ENCODE peak calls at places on chromosomes 4 and X, in six cellular contexts. R, A, G, D, Q and X are unnamed samples.

GRCh38 chr4:69060651-69061308 is 35.5 kb upstream of the UGT2B7 start:
- DNase-seq in Q (peak), R (no peak), D (no peak), A (peak), G (no peak), X (no peak)

GRCh38 chrX:22746081-22746480 is 253.7 kb upstream of the DDX53 start:
- DNase-seq in R (no peak), A (no peak), G (no peak), D (no peak), Q (no peak), X (no peak)

GRCh38 chrX:96372313-96373046 is 312.2 kb upstream of the DIAPH2 start:
- DNase-seq in D (no peak), G (no peak), Q (peak), R (peak), A (peak), X (no peak)

GRCh38 chrX:53682885-53683555 is 3.5 kb downstream of the HUWE1 start:
- DNase-seq in G (no peak), A (peak), Q (peak), D (no peak), R (peak), X (peak)

GRCh38 chrX:153794897-153795816 is 689 bp downstream of the SSR4 start:
- DNase-seq in G (no peak), A (no peak), Q (peak), D (no peak), R (no peak), X (no peak)

GRCh38 chrX:1401611-1402430 is 9.9 kb upstream of the SLC25A6 start:
- DNase-seq in Q (no peak), G (no peak), R (no peak), D (no peak), A (no peak), X (no peak)

GRCh38 chrX:72003811-72004750 is 93.4 kb downstream of the NHSL2 start:
- DNase-seq in A (peak), R (no peak), G (peak), D (no peak), Q (no peak), X (peak)

GRCh38 chr4:80184791-80185756 is 12.2 kb upstream of the PRDM8 start:
- DNase-seq in R (no peak), D (no peak), G (no peak), Q (no peak), A (peak), X (peak)

GRCh38 chrX:71143508-71143907 is 1.1 kb upstream of the NLGN3 start:
- DNase-seq in D (no peak), G (no peak), A (no peak), R (no peak), Q (no peak), X (no peak)

GRCh38 chrX:97238632-97239031 is 354.9 kb downstream of the RPA4 start:
- DNase-seq in D (no peak), G (no peak), A (peak), R (no peak), Q (no peak), X (no peak)

GRCh38 chr4:115113382-115114106 is at the start of gene NDST4:
- DNase-seq in R (no peak), A (no peak), Q (no peak), D (no peak), G (no peak), X (no peak)

GRCh38 chrX:95754411-95754810 is 930.2 kb upstream of the DIAPH2 start:
- DNase-seq in A (no peak), R (no peak), G (no peak), Q (no peak), D (no peak), X (no peak)

GRCh38 chr4:142959156-142959555 is 113.1 kb upstream of the INPP4B start:
- DNase-seq in A (peak), R (no peak), Q (no peak), G (no peak), D (no peak), X (no peak)

GRCh38 chr4:113837397-113837796 is 75.9 kb upstream of the CAMK2D start:
- DNase-seq in R (no peak), G (no peak), A (no peak), Q (no peak), D (peak), X (no peak)

GRCh38 chr4:174260099-174260498 is 23.4 kb downstream of the FBXO8 start:
- DNase-seq in R (peak), Q (no peak), D (no peak), G (no peak), A (no peak), X (no peak)

GRCh38 chr4:151436093-151436518 is 27.1 kb downstream of the FHIP1A start:
- DNase-seq in D (no peak), Q (no peak), A (no peak), G (no peak), R (no peak), X (no peak)

GRCh38 chrX:136856050-136856449 is 24.5 kb downstream of the RBMX start:
- DNase-seq in R (no peak), D (no peak), A (no peak), G (no peak), Q (no peak), X (no peak)

GRCh38 chr4:163702736-163703135 is 208.2 kb downstream of the TMA16 start:
- DNase-seq in R (no peak), G (no peak), Q (no peak), A (no peak), D (no peak), X (no peak)

GRCh38 chrX:100658936-100659335 is 14.9 kb downstream of the SRPX2 start:
- DNase-seq in A (no peak), R (no peak), Q (no peak), G (no peak), D (no peak), X (no peak)

GRCh38 chr4:145879598-145879997 is 59.0 kb downstream of the ZNF827 start:
- DNase-seq in D (no peak), A (no peak), R (no peak), G (no peak), Q (no peak), X (no peak)

GRCh38 chr4:184792950-184793555 is 32.7 kb downstream of the ACSL1 start:
- DNase-seq in G (no peak), Q (peak), A (no peak), D (no peak), R (peak), X (no peak)

GRCh38 chrX:103175944-103176753 is 38.8 kb upstream of the BEX4 start:
- DNase-seq in G (no peak), D (no peak), R (peak), A (peak), Q (peak), X (peak)

GRCh38 chr4:77332696-77333270 is 175.8 kb downstream of the CCNG2 start:
- DNase-seq in R (no peak), Q (no peak), G (no peak), A (no peak), D (no peak), X (no peak)

GRCh38 chrX:19017271-19017670 is 33.4 kb upstream of the PHKA2 start:
- DNase-seq in G (no peak), Q (peak), D (no peak), R (peak), A (peak), X (peak)

GRCh38 chrX:20947411-20947912 is 426.8 kb upstream of the CNKSR2 start:
- DNase-seq in G (no peak), Q (no peak), R (no peak), A (peak), D (no peak), X (no peak)

GRCh38 chr4:163109967-163110366 is 56.7 kb downstream of the NAF1 start:
- DNase-seq in A (peak), D (no peak), Q (no peak), R (no peak), G (no peak), X (no peak)

GRCh38 chr4:119227690-119228089 is 15.2 kb downstream of the USP53 start:
- DNase-seq in Q (no peak), R (no peak), D (no peak), G (no peak), A (no peak), X (no peak)

GRCh38 chr4:73729534-73730165 is 10.7 kb upstream of the CXCL8 start:
- DNase-seq in A (peak), D (no peak), G (no peak), Q (peak), R (peak), X (peak)

GRCh38 chrX:68826113-68826980 is 2.5 kb upstream of the EFNB1 start:
- DNase-seq in R (peak), G (no peak), Q (no peak), D (no peak), A (no peak), X (no peak)

GRCh38 chrX:53882331-53882730 is 161.9 kb downstream of the PHF8 start:
- DNase-seq in G (no peak), R (peak), A (no peak), Q (no peak), D (no peak), X (no peak)

GRCh38 chr4:166252487-166253402 is 379.7 kb downstream of the TLL1 start:
- DNase-seq in A (peak), R (peak), Q (peak), G (no peak), D (no peak), X (peak)

GRCh38 chrX:107775000-107775733 is 420 bp downstream of the TSC22D3 start:
- DNase-seq in Q (no peak), G (no peak), A (peak), R (no peak), D (no peak), X (no peak)

GRCh38 chrX:13357925-13358324 is 38.1 kb upstream of the ATXN3L start:
- DNase-seq in G (no peak), D (no peak), R (no peak), A (no peak), Q (no peak), X (no peak)
- TF ChIP-seq CREB1 in G (no peak), D (no peak), R (no peak), A (no peak), Q (no peak), X (no peak)

GRCh38 chr4:95158626-95159025 is 390.1 kb downstream of the UNC5C start:
- DNase-seq in Q (no peak), R (no peak), D (no peak), G (no peak), A (no peak), X (no peak)

GRCh38 chr4:95153182-95153581 is 395.4 kb downstream of the BMPR1B start:
- DNase-seq in A (no peak), D (no peak), R (no peak), Q (no peak), G (no peak), X (no peak)

GRCh38 chr4:95158045-95158444 is 390.7 kb downstream of the UNC5C start:
- DNase-seq in Q (no peak), A (no peak), R (no peak), G (no peak), D (no peak), X (no peak)

GRCh38 chr4:95156452-95156765 is 392.4 kb downstream of the UNC5C start:
- DNase-seq in G (no peak), A (no peak), D (no peak), Q (no peak), R (no peak), X (no peak)

GRCh38 chr4:95155759-95156451 is 392.9 kb downstream of the UNC5C start:
- DNase-seq in R (peak), G (no peak), D (no peak), A (peak), Q (peak), X (no peak)
- TF ChIP-seq CREB1 in R (no peak), G (no peak), D (no peak), A (no peak), Q (no peak), X (no peak)

GRCh38 chr4:23438764-23439163 is 451.1 kb downstream of the PPARGC1A start:
- DNase-seq in R (no peak), Q (no peak), A (no peak), D (no peak), G (no peak), X (no peak)
- TF ChIP-seq CREB1 in R (no peak), Q (no peak), A (no peak), D (no peak), G (no peak), X (no peak)

GRCh38 chrX:2766921-2767320 is 15.1 kb downstream of the XG start:
- DNase-seq in G (no peak), D (no peak), A (no peak), Q (no peak), R (no peak), X (no peak)

GRCh38 chrX:2769615-2770014 is 17.8 kb downstream of the XG start:
- DNase-seq in Q (no peak), A (no peak), G (no peak), R (no peak), D (no peak), X (no peak)

GRCh38 chrX:2764766-2765666 is 13.2 kb downstream of the XG start:
- DNase-seq in R (no peak), G (no peak), A (no peak), Q (no peak), D (no peak), X (no peak)

GRCh38 chrX:2767631-2768455 is 16.0 kb downstream of the XG start:
- DNase-seq in R (peak), D (no peak), Q (no peak), A (peak), G (no peak), X (peak)
- TF ChIP-seq CREB1 in R (no peak), D (no peak), Q (no peak), A (no peak), G (no peak), X (no peak)

GRCh38 chr4:43903456-43903855 is 545.2 kb downstream of the KCTD8 start:
- DNase-seq in A (no peak), G (no peak), D (no peak), Q (no peak), R (no peak), X (no peak)
- TF ChIP-seq CREB1 in A (no peak), G (no peak), D (no peak), Q (no peak), R (no peak), X (no peak)

DNA sequence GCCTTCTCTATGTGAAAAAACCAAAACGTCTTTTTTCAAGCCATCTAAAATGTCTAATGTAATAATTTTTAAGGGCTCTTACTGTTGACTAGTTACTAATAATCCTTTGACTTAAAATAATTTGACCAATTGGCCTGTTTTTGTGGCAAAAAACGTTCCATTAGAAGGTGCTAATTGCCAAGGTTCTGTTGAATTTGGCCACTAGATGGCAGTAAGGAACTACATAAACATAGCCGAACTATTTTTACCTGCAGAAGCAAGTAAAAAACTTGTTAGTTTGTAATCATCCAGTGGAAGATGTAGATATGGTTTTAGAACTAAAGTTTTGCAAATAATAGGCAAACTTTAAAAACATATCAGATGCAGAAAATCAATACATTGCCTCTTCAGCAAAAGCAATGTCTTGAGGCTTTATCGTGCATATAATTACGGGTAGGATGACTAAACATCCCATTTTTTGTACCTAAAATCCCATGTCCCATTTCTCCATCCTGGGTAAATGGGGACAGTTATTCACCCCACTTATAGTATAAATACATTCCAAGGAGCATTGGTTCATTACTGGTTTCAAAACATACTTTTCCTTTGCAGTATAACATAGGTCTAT is 57.6 kb downstream of the PROM1 start:
- DNase-seq in Q (peak), R (peak), D (peak), A (peak), G (no peak), X (no peak)
- TF ChIP-seq CREB1 in Q (no peak), R (no peak), D (no peak), A (no peak), G (no peak), X (no peak)

DNA sequence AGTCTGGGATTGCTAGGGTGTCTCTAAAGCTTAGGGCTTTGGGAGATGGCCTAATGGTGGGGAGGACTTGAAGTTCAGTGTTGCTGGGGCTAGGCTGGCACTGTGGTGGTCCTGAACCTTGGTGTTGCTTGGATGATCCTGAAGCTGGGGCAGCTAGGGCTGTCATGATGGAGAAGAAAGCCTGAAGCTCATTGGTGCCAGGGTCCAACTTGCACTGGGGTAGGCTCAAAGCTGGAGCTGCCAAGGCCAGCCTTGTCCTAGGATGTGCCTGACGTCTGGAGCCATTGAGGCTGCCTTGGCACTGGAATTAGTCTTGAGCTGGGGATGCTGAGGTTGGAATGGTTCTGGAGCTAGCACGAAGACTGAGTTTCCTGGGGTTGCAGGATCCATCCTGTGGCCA is 61.0 kb upstream of the NLRP2B start:
- DNase-seq in G (no peak), R (no peak), D (no peak), A (no peak), Q (no peak), X (no peak)
- TF ChIP-seq CREB1 in G (no peak), R (no peak), D (no peak), A (no peak), Q (no peak), X (no peak)

GRCh38 chr4:124092101-124093057 is 620.2 kb downstream of the ANKRD50 start:
- DNase-seq in A (no peak), Q (no peak), G (no peak), D (no peak), R (no peak), X (no peak)
- TF ChIP-seq CREB1 in A (no peak), Q (no peak), G (no peak), D (no peak), R (no peak), X (no peak)

DNA sequence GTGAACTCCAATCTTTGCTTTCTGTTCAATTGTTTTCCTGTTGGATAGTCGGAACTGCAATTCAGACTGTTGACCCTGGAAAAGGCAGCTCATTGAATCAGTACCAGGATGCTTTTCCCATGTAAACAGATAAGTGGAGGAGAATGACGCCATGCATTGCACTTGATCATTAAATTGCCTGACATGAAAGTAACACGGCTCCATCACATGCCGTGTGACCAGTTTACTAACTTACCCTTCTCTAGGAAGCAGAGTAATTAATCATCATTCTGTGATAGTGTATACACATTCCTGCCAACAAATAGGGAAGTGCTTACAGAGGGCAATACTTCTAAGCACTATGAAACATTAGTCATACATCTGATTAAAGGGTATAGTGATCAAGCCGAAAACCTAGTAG is 101.4 kb downstream of the PPARGC1A start:
- DNase-seq in R (peak), D (no peak), A (no peak), G (no peak), Q (no peak), X (no peak)
- TF ChIP-seq CREB1 in R (no peak), D (no peak), A (no peak), G (no peak), Q (no peak), X (no peak)

GRCh38 chr4:183409463-183409862 is 35.0 kb upstream of the CDKN2AIP start:
- DNase-seq in D (no peak), A (no peak), R (peak), G (no peak), Q (no peak), X (no peak)
- TF ChIP-seq CREB1 in D (no peak), A (no peak), R (no peak), G (no peak), Q (no peak), X (no peak)